ENCODE peak calls at places on chromosomes 16 and 17, in six cellular contexts. E is left lung, T is GM10248, X is HCT116, A is cardiac muscle cell, Z is esophagus squamous epithelium. O is an unnamed sample.

GRCh38 chr16:69448470-69449193 is 24.2 kb downstream of the CYB5B start:
- DNase-seq in E (no peak), T (no peak), X (no peak), A (no peak), Z (no peak), O (no peak)

GRCh38 chr16:67767953-67768352 is 38.4 kb downstream of the RANBP10 start:
- DNase-seq in E (no peak), T (no peak), X (no peak), A (no peak), Z (no peak), O (no peak)

GRCh38 chr17:38425744-38426143 is 2.5 kb upstream of the ARHGAP23 start:
- DNase-seq in E (no peak), T (no peak), X (no peak), A (no peak), Z (no peak), O (no peak)

GRCh38 chr17:44024853-44025252 is 10.1 kb upstream of the TMEM101 start:
- DNase-seq in E (no peak), T (no peak), X (no peak), A (no peak), Z (no peak), O (no peak)

GRCh38 chr16:4972938-4973587 is 14.9 kb downstream of the SEC14L5 start:
- DNase-seq in E (no peak), T (no peak), X (no peak), A (no peak), Z (no peak), O (no peak)

GRCh38 chr16:29900102-29900887 is at the start of gene ASPHD1:
- DNase-seq in E (peak), T (peak), X (peak), A (peak), Z (no peak), O (peak)

GRCh38 chr17:17900615-17901520 is 64.1 kb upstream of the SREBF1 start:
- DNase-seq in E (no peak), T (no peak), X (peak), A (no peak), Z (no peak), O (no peak)

GRCh38 chr17:77914440-77915254 is 43.9 kb upstream of the TNRC6C start:
- DNase-seq in E (no peak), T (no peak), X (peak), A (no peak), Z (no peak), O (peak)

GRCh38 chr17:66200685-66201092 is 8.8 kb upstream of the CEP112 start:
- DNase-seq in E (no peak), T (no peak), X (peak), A (peak), Z (no peak), O (peak)

GRCh38 chr17:41919165-41919817 is 540 bp upstream of the ACLY start:
- DNase-seq in E (peak), T (no peak), X (peak), A (no peak), Z (no peak), O (peak)

GRCh38 chr17:56690441-56691291 is 97.2 kb downstream of the NOG start:
- DNase-seq in E (no peak), T (no peak), X (no peak), A (no peak), Z (no peak), O (no peak)

GRCh38 chr16:69494993-69495392 is 70.6 kb downstream of the CYB5B start:
- DNase-seq in E (no peak), T (peak), X (peak), A (peak), Z (no peak), O (peak)

GRCh38 chr17:19383681-19384470 is 3.1 kb downstream of the MFAP4 start:
- DNase-seq in E (no peak), T (no peak), X (no peak), A (no peak), Z (no peak), O (no peak)

GRCh38 chr17:27529230-27529796 is 73.1 kb downstream of the KSR1 start:
- DNase-seq in E (peak), T (no peak), X (no peak), A (peak), Z (no peak), O (no peak)

GRCh38 chr17:4329838-4330237 is 36.6 kb downstream of the UBE2G1 start:
- DNase-seq in E (no peak), T (no peak), X (peak), A (no peak), Z (no peak), O (no peak)

GRCh38 chr17:1271441-1271840 is 1.2 kb downstream of the BHLHA9 start:
- DNase-seq in E (no peak), T (no peak), X (no peak), A (no peak), Z (no peak), O (no peak)

GRCh38 chr17:74309902-74310301 is 16.1 kb upstream of the KIF19 start:
- DNase-seq in E (no peak), T (no peak), X (no peak), A (no peak), Z (no peak), O (no peak)

GRCh38 chr17:75785016-75785769 is 587 bp downstream of the UNK start:
- DNase-seq in E (peak), T (peak), X (peak), A (peak), Z (peak), O (peak)

DNA sequence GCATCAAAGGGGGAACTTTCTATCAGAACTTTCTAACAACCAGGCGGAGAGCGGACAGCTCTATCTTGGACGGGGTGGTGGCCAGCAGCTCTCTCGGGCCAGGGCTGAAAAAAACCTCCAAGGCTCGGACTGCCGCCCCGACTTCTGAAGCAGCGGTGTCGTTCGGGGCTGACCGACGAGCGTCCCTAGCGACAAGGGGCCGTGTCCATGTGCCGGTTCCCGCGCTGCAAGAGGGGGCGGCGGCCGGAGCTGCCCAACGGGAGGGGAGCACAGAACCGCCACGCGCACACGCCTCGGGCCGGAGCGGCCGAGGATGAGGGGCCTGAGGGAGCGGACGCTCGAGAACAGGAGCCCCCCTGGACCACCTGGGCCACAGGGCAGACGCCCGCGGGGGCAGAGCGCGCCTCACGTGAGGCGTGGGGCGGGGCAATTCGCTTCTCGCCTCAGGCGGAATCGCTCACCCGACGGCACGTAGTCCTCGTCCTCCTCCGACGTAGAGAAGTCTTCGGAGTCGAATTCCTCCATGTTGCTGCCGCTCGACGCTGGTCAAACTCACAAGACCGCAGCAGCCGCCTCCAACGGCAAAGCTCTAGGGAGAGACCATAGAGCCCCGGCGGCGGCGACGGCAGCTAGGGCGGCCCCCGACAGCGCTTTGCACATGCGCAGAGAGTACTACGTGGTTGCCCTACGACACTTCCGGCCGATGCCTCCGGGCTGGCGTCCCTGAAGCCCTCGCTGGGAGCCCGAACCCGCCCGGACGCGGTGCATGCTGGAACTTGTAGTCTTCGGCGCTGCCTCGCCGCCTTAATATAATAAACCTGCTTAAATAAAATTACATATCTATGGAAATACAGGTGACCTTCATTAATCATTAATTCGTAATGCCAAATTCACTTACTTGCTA is at the start of gene CFDP1:
- DNase-seq in E (peak), T (peak), X (peak), A (peak), Z (peak), O (peak)
- TF ChIP-seq CTCF in E (no peak), T (peak), X (no peak), A (no peak), Z (peak), O (no peak)

GRCh38 chr17:7972131-7972785 is 30.2 kb upstream of the GUCY2D start:
- DNase-seq in E (no peak), T (no peak), X (no peak), A (no peak), Z (no peak), O (no peak)
- TF ChIP-seq CTCF in E (no peak), T (no peak), X (no peak), A (peak), Z (no peak), O (no peak)

DNA sequence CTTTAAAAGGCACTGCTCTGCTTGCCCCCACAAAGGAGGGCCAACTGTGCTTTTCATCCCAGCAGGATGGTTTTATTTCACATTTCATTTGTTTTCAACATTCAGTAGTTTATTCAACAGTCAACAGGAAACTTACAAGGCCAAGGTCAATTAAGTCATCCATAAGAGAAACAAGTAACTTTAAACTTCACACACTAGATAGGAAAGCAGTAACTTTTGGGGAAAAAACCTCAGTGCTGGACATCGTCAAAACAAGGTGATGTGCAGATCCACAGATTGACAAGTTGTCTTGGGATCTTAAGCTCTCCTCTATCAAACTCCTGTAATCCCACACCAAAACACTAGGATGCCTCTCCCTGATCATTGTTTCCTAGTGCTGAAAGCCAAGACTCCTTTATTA is 18.5 kb downstream of the NFE2L1 start:
- DNase-seq in E (no peak), T (no peak), X (no peak), A (no peak), Z (no peak), O (peak)
- TF ChIP-seq CTCF in E (no peak), T (no peak), X (no peak), A (no peak), Z (no peak), O (no peak)

GRCh38 chr17:32487460-32488176 is 825 bp downstream of the CDK5R1 start:
- DNase-seq in E (no peak), T (peak), X (no peak), A (peak), Z (no peak), O (peak)

GRCh38 chr17:32488177-32488542 is 1.4 kb downstream of the CDK5R1 start:
- DNase-seq in E (no peak), T (no peak), X (no peak), A (no peak), Z (no peak), O (no peak)

GRCh38 chr17:32486091-32486700 is 597 bp upstream of the CDK5R1 start:
- DNase-seq in E (no peak), T (peak), X (peak), A (peak), Z (no peak), O (peak)

GRCh38 chr17:32485261-32485955 is 1.4 kb upstream of the CDK5R1 start:
- DNase-seq in E (no peak), T (no peak), X (no peak), A (no peak), Z (no peak), O (no peak)

DNA sequence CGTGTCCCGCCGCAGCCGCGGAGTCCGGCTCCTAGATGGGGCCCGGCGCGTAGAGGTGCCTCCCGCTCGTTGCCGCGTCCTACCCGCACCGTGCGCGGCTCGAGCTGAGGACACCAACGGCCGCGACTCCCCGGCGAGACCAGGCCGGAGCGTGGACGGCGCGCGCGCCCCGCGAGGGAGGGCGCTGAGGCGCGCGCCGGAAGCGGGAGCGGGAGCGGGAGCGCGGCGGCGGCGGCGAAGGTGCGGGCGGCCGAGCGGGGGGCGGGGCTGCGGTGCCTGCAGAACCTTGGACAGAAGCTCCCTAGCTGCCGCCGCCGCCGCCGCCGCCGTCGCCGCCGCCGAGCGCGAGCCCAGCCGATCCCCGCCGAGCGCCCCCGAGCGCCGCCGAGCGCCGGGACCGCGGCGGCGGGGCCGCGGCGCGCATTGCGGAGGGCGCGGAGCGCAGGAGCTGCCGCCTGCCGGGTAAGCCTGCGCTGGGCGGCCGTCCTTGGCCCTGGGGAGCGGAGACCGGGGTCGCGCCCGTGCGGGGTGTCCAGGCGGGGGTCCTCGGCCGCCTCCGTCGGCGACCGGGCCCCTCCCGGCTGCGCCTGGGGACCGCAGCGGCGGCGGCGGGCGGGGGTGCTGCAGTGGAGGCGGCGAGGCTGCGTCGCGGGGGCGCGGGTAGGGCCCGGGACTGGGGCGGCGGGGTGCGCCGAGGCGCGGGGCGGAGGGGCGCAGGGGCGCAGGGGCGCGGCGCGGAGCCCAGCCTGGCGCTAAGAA is at the start of gene CDK5R1:
- DNase-seq in E (peak), T (peak), X (no peak), A (peak), Z (no peak), O (peak)
- TF ChIP-seq CTCF in E (no peak), T (no peak), X (no peak), A (no peak), Z (no peak), O (no peak)